ENCODE peak calls at places on chromosome X, in six cellular contexts. One of them, this sample, is unnamed.
A peak's percentile ranks its signal among the peaks of the same experiment; 100 is the strongest.

GRCh38 chrX:110218591-110218990 is 99.3 kb downstream of the AMMECR1 start:
- DNase-seq in RPMI8226: no peak
- DNase-seq in GM12865: no peak
- DNase-seq in body of pancreas: no peak
- DNase-seq in HepG2: no peak
- DNase-seq in NCI-H2081: no peak
- DNase-seq in this sample: no peak

GRCh38 chrX:132490086-132490419 is 1.2 kb upstream of the MBNL3 start:
- DNase-seq in RPMI8226: peak; percentile 57
- DNase-seq in GM12865: no peak
- DNase-seq in NCI-H2081: no peak
- DNase-seq in HepG2: peak; percentile 41
- DNase-seq in body of pancreas: no peak
- DNase-seq in this sample: no peak

GRCh38 chrX:110162867-110163266 is 155.0 kb downstream of the AMMECR1 start:
- DNase-seq in HepG2: no peak
- DNase-seq in body of pancreas: no peak
- DNase-seq in RPMI8226: no peak
- DNase-seq in NCI-H2081: no peak
- DNase-seq in GM12865: no peak
- DNase-seq in this sample: no peak

GRCh38 chrX:44944894-44945293 is 71.9 kb downstream of the KDM6A start:
- DNase-seq in NCI-H2081: no peak
- DNase-seq in HepG2: no peak
- DNase-seq in body of pancreas: no peak
- DNase-seq in GM12865: no peak
- DNase-seq in RPMI8226: no peak
- DNase-seq in this sample: no peak

GRCh38 chrX:48022100-48022499 is 15.3 kb downstream of the SPACA5 start:
- DNase-seq in HepG2: no peak
- DNase-seq in RPMI8226: no peak
- DNase-seq in NCI-H2081: no peak
- DNase-seq in body of pancreas: no peak
- DNase-seq in GM12865: no peak
- DNase-seq in this sample: no peak

GRCh38 chrX:115952417-115953092 is 218.0 kb upstream of the AGTR2 start:
- DNase-seq in body of pancreas: no peak
- DNase-seq in RPMI8226: no peak
- DNase-seq in NCI-H2081: no peak
- DNase-seq in GM12865: no peak
- DNase-seq in HepG2: peak; percentile 44
- DNase-seq in this sample: no peak

GRCh38 chrX:38304010-38304409 is 23.3 kb downstream of the RPGR start:
- DNase-seq in GM12865: no peak
- DNase-seq in HepG2: peak; percentile 11
- DNase-seq in NCI-H2081: no peak
- DNase-seq in body of pancreas: no peak
- DNase-seq in RPMI8226: no peak
- DNase-seq in this sample: no peak

GRCh38 chrX:54891573-54891972 is 29.1 kb upstream of the TRO start:
- DNase-seq in GM12865: peak; percentile 32
- DNase-seq in NCI-H2081: peak; percentile 20
- DNase-seq in body of pancreas: peak; percentile 43
- DNase-seq in RPMI8226: peak; percentile 30
- DNase-seq in HepG2: peak; percentile 21
- DNase-seq in this sample: peak; percentile 21

GRCh38 chrX:68429216-68429615 is 4.1 kb downstream of the OPHN1 start:
- DNase-seq in NCI-H2081: no peak
- DNase-seq in GM12865: no peak
- DNase-seq in RPMI8226: no peak
- DNase-seq in HepG2: no peak
- DNase-seq in body of pancreas: no peak
- DNase-seq in this sample: no peak

GRCh38 chrX:130771230-130771629 is 131.8 kb downstream of the ENOX2 start:
- DNase-seq in HepG2: no peak
- DNase-seq in NCI-H2081: no peak
- DNase-seq in GM12865: no peak
- DNase-seq in body of pancreas: no peak
- DNase-seq in RPMI8226: no peak
- DNase-seq in this sample: no peak

GRCh38 chrX:15929231-15929630 is 74.6 kb upstream of the AP1S2 start:
- DNase-seq in HepG2: no peak
- DNase-seq in NCI-H2081: no peak
- DNase-seq in RPMI8226: no peak
- DNase-seq in body of pancreas: no peak
- DNase-seq in GM12865: no peak
- DNase-seq in this sample: no peak

GRCh38 chrX:50108264-50108663 is 92.5 kb downstream of the AKAP4 start:
- DNase-seq in body of pancreas: no peak
- DNase-seq in GM12865: no peak
- DNase-seq in RPMI8226: no peak
- DNase-seq in HepG2: peak; percentile 80
- DNase-seq in NCI-H2081: no peak
- DNase-seq in this sample: peak; percentile 8

GRCh38 chrX:65690057-65690855 is 22.8 kb downstream of the MSN start:
- DNase-seq in body of pancreas: no peak
- DNase-seq in RPMI8226: no peak
- DNase-seq in GM12865: no peak
- DNase-seq in NCI-H2081: no peak
- DNase-seq in HepG2: no peak
- DNase-seq in this sample: no peak

GRCh38 chrX:11381464-11381863 is 88.3 kb downstream of the AMELX start:
- DNase-seq in body of pancreas: peak; percentile 46
- DNase-seq in NCI-H2081: peak; percentile 26
- DNase-seq in GM12865: peak; percentile 65
- DNase-seq in HepG2: peak; percentile 25
- DNase-seq in RPMI8226: peak; percentile 46
- DNase-seq in this sample: peak; percentile 55

GRCh38 chrX:83508006-83508405 is at the start of gene POU3F4:
- DNase-seq in NCI-H2081: no peak
- DNase-seq in HepG2: no peak
- DNase-seq in GM12865: no peak
- DNase-seq in RPMI8226: no peak
- DNase-seq in body of pancreas: peak; percentile 38
- DNase-seq in this sample: no peak

GRCh38 chrX:142076633-142077032 is 128.5 kb downstream of the MAGEC2 start:
- DNase-seq in HepG2: no peak
- DNase-seq in RPMI8226: no peak
- DNase-seq in body of pancreas: no peak
- DNase-seq in GM12865: no peak
- DNase-seq in NCI-H2081: no peak
- DNase-seq in this sample: no peak

This sample was measured in Calu3.